ENCODE peak calls at places on chromosomes 5 and 9, in four cellular contexts. X is cardiac muscle cell, J is H1, S is mucosa of descending colon. Y is an unnamed sample.

GRCh38 chr9:98993570-98993945 is 49.9 kb downstream of the COL15A1 start:
- DNase-seq in S (no peak), J (no peak), X (no peak), Y (no peak)

GRCh38 chr9:130234340-130235260 is 31.0 kb upstream of the HMCN2 start:
- DNase-seq in J (no peak), X (no peak), S (no peak), Y (no peak)

GRCh38 chr5:1783214-1783551 is 16.5 kb downstream of the MRPL36 start:
- DNase-seq in S (no peak), J (no peak), X (peak; percentile 79), Y (no peak)

GRCh38 chr5:40224421-40224820 is 455.3 kb upstream of the PTGER4 start:
- DNase-seq in S (no peak), X (no peak), J (no peak), Y (no peak)

GRCh38 chr9:127937046-127937382 is 640 bp downstream of the DPM2 start:
- DNase-seq in X (no peak), S (no peak), J (no peak), Y (no peak)

GRCh38 chr9:25709941-25710340 is 31.7 kb upstream of the TUSC1 start:
- DNase-seq in X (no peak), J (no peak), S (no peak), Y (no peak)

GRCh38 chr5:125461641-125462072 is 715.2 kb upstream of the ZNF608 start:
- DNase-seq in S (no peak), J (no peak), X (no peak), Y (no peak)

GRCh38 chr9:92188969-92189781 is 74.0 kb upstream of the SPTLC1 start:
- DNase-seq in X (no peak), S (no peak), J (no peak), Y (no peak)

GRCh38 chr9:93594041-93594756 is 17.8 kb downstream of the PHF2 start:
- DNase-seq in J (no peak), S (peak; percentile 88), X (no peak), Y (no peak)

GRCh38 chr5:115381911-115382662 is 85.6 kb upstream of the CCDC112 start:
- DNase-seq in X (no peak), S (no peak), J (no peak), Y (no peak)

GRCh38 chr5:143019614-143020515 is 249.7 kb downstream of the ARHGAP26 start:
- DNase-seq in X (peak; percentile 46), S (no peak), J (no peak), Y (no peak)

GRCh38 chr9:133938670-133939258 is 53.4 kb downstream of the VAV2 start:
- DNase-seq in S (no peak), J (no peak), X (no peak), Y (no peak)

GRCh38 chr9:38229123-38229829 is 160.2 kb upstream of the SHB start:
- DNase-seq in S (no peak), J (no peak), X (no peak), Y (no peak)

GRCh38 chr9:71285191-71285656 is 163.8 kb upstream of the TRPM3 start:
- DNase-seq in S (no peak), X (peak; percentile 82), J (no peak), Y (peak; percentile 29)

GRCh38 chr9:12699529-12699928 is 6.3 kb downstream of the TYRP1 start:
- DNase-seq in S (no peak), J (no peak), X (peak; percentile 8), Y (no peak)

GRCh38 chr9:82489579-82489915 is 501.0 kb downstream of the SPATA31D1 start:
- DNase-seq in X (no peak), S (no peak), J (no peak), Y (no peak)

GRCh38 chr9:71521132-71521531 is 247.2 kb downstream of the CEMIP2 start:
- DNase-seq in S (no peak), J (no peak), X (no peak), Y (no peak)

GRCh38 chr9:113428062-113428600 is 17.6 kb downstream of the C9orf43 start:
- DNase-seq in S (no peak), X (no peak), J (no peak), Y (no peak)

GRCh38 chr5:180180846-180181245 is 28.2 kb downstream of the RASGEF1C start:
- DNase-seq in S (no peak), X (no peak), J (no peak), Y (no peak)

GRCh38 chr9:93427655-93428379 is 23.7 kb upstream of the FAM120A start:
- DNase-seq in X (no peak), J (no peak), S (peak; percentile 70), Y (no peak)

GRCh38 chr9:385818-386398 is 171.2 kb downstream of the DOCK8 start:
- DNase-seq in X (peak; percentile 80), S (peak; percentile 31), J (no peak), Y (peak; percentile 4)

GRCh38 chr5:88672644-88673493 is 210.1 kb downstream of the MEF2C start:
- DNase-seq in J (no peak), S (no peak), X (no peak), Y (no peak)

GRCh38 chr5:140986117-140986521 is 19.8 kb downstream of the PCDHAC2 start:
- DNase-seq in X (peak; percentile 31), J (no peak), S (no peak), Y (no peak)

GRCh38 chr5:42767491-42768105 is 11.0 kb downstream of the CCDC152 start:
- DNase-seq in X (peak; percentile 40), S (no peak), J (no peak), Y (no peak)

GRCh38 chr5:97087138-97087537 is 55.3 kb downstream of the LIX1 start:
- DNase-seq in X (no peak), S (no peak), J (no peak), Y (no peak)

GRCh38 chr9:27487128-27487527 is 37.0 kb upstream of the IFNK start:
- DNase-seq in J (no peak), S (no peak), X (no peak), Y (no peak)

GRCh38 chr5:119022017-119022745 is 33.8 kb upstream of the DTWD2 start:
- DNase-seq in J (no peak), S (no peak), X (no peak), Y (peak; percentile 3)

GRCh38 chr9:4144869-4145268 is 155.0 kb downstream of the GLIS3 start:
- DNase-seq in J (no peak), X (no peak), S (no peak), Y (no peak)

GRCh38 chr5:57466544-57466943 is 16.1 kb downstream of the ACTBL2 start:
- DNase-seq in J (no peak), S (no peak), X (no peak), Y (no peak)

GRCh38 chr5:82018462-82018861 is 46.6 kb downstream of the ATG10 start:
- DNase-seq in J (no peak), X (peak; percentile 49), S (no peak), Y (no peak)

GRCh38 chr9:72299017-72299603 is 65.9 kb downstream of the ZFAND5 start:
- DNase-seq in X (no peak), S (no peak), J (no peak), Y (no peak)

GRCh38 chr9:125822902-125823301 is 75.7 kb downstream of the PBX3 start:
- DNase-seq in S (no peak), X (no peak), J (no peak), Y (no peak)

GRCh38 chr5:30572279-30572678 is 621.2 kb upstream of the CDH6 start:
- DNase-seq in J (no peak), S (no peak), X (peak; percentile 23), Y (no peak)

GRCh38 chr9:107782381-107782780 is 292.8 kb upstream of the KLF4 start:
- DNase-seq in J (no peak), X (no peak), S (no peak), Y (peak; percentile 10)

GRCh38 chr9:107786561-107786960 is 297.0 kb upstream of the KLF4 start:
- DNase-seq in J (no peak), X (no peak), S (no peak), Y (no peak)

GRCh38 chr9:107778666-107779065 is 289.1 kb upstream of the KLF4 start:
- DNase-seq in S (no peak), X (no peak), J (no peak), Y (no peak)

GRCh38 chr9:107784235-107784958 is 294.8 kb upstream of the KLF4 start:
- DNase-seq in X (peak; percentile 7), S (no peak), J (no peak), Y (peak; percentile 17)

DNA sequence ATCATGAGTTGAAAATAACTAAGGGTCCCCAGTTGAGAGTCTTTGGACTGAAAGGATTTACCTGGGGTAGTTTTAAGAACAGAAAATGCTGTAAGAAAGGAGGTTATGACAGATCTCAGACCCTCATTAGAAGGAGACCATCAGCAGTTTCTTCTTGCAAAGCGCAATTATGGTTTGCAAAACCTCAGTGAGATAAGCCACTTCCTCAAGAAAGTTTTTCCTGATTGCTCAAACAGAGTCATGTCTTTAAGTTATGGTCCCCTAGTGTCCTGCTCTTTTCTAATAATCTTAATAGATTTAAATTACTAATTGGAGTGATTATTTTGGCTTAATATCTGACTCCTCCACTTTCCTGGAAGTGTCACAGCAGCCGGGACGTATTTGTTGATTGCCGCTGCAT is 293.2 kb upstream of the KLF4 start:
- DNase-seq in J (no peak), S (no peak), X (no peak), Y (no peak)
- TF ChIP-seq CTCF in J (no peak), S (no peak), X (no peak), Y (no peak)

GRCh38 chr5:132227235-132227484 is 493 bp downstream of the P4HA2 start:
- DNase-seq in J (no peak), S (no peak), X (no peak), Y (no peak)
- H3K4me3 ChIP-seq in J (peak overlapping the region; percentile 57), S (peak overlapping the region; percentile 65), X (peak overlapping the region; percentile 65), Y (peak overlapping the region; percentile 70)

GRCh38 chr5:122880170-122880689 is 34.8 kb downstream of the SNX24 start:
- DNase-seq in X (no peak), J (no peak), S (no peak), Y (no peak)
- TF ChIP-seq CTCF in X (no peak), J (no peak), S (no peak), Y (no peak)

GRCh38 chr5:80191991-80192398 is 63.9 kb downstream of the SERINC5 start:
- DNase-seq in S (no peak), J (peak; percentile 31), X (peak; percentile 73), Y (no peak)
- H3K4me3 ChIP-seq in S (no peak overlapping the region), J (no peak overlapping the region), X (no peak overlapping the region), Y (no peak overlapping the region)

GRCh38 chr5:16456103-16456832 is 9.3 kb downstream of the ZNF622 start:
- DNase-seq in S (no peak), X (peak; percentile 77), J (no peak), Y (no peak)

GRCh38 chr5:16459451-16459850 is 6.1 kb downstream of the ZNF622 start:
- DNase-seq in X (no peak), S (no peak), J (no peak), Y (no peak)

GRCh38 chr5:16457853-16458252 is 7.7 kb downstream of the ZNF622 start:
- DNase-seq in X (no peak), S (no peak), J (no peak), Y (no peak)

GRCh38 chr5:16455670-16456069 is 9.9 kb downstream of the ZNF622 start:
- DNase-seq in S (no peak), X (no peak), J (no peak), Y (no peak)

GRCh38 chr5:16457451-16457850 is 8.1 kb downstream of the ZNF622 start:
- DNase-seq in X (peak; percentile 13), S (no peak), J (no peak), Y (no peak)
- TF ChIP-seq CTCF in X (no peak), S (no peak), J (no peak), Y (no peak)

GRCh38 chr9:77854258-77854915 is 177.2 kb downstream of the GNAQ start:
- DNase-seq in S (no peak), J (no peak), X (no peak), Y (no peak)
- H3K4me3 ChIP-seq in S (no peak overlapping the region), J (no peak overlapping the region), X (no peak overlapping the region), Y (no peak overlapping the region)

Y was measured in AG04449.